ENCODE peak calls at places on chromosomes 5 and 9, in seven cellular contexts. G is NCI-H187, S is lung microvascular endothelial cell, H is stromal cell of bone marrow, L is skeletal muscle cell, P is HEK293T, O is globus pallidus. X is an unnamed sample.

GRCh38 chr9:107684224-107684623 is 194.7 kb upstream of the KLF4 start:
- DNase-seq in G (no peak), S (no peak), H (no peak), L (no peak), P (no peak), O (no peak), X (peak)

GRCh38 chr9:72809586-72809985 is 143.3 kb downstream of the ALDH1A1 start:
- DNase-seq in G (no peak), S (no peak), H (peak), L (no peak), P (no peak), O (no peak), X (no peak)

GRCh38 chr5:149941795-149942194 is 2.8 kb downstream of the PDE6A start:
- DNase-seq in G (no peak), S (no peak), H (no peak), L (no peak), P (no peak), O (no peak), X (no peak)

GRCh38 chr9:750264-750967 is 91.1 kb upstream of the DMRT1 start:
- DNase-seq in G (no peak), S (no peak), H (no peak), L (no peak), P (no peak), O (no peak), X (no peak)

GRCh38 chr5:68884144-68884754 is 209.6 kb upstream of the SLC30A5 start:
- DNase-seq in G (no peak), S (no peak), H (no peak), L (no peak), P (no peak), O (peak), X (no peak)

GRCh38 chr9:12748016-12748415 is 26.8 kb upstream of the LURAP1L start:
- DNase-seq in G (no peak), S (no peak), H (peak), L (no peak), P (no peak), O (no peak), X (no peak)

GRCh38 chr9:121861501-121862180 is 210.2 kb downstream of the DAB2IP start:
- DNase-seq in G (no peak), S (peak), H (no peak), L (no peak), P (peak), O (peak), X (no peak)

GRCh38 chr5:175516933-175517823 is 38.8 kb downstream of the SFXN1 start:
- DNase-seq in G (no peak), S (no peak), H (no peak), L (no peak), P (no peak), O (no peak), X (no peak)

GRCh38 chr9:20646656-20647055 is 24.4 kb upstream of the MLLT3 start:
- DNase-seq in G (no peak), S (peak), H (no peak), L (no peak), P (no peak), O (no peak), X (no peak)

GRCh38 chr9:72758944-72759343 is 193.9 kb downstream of the ALDH1A1 start:
- DNase-seq in G (no peak), S (no peak), H (no peak), L (no peak), P (no peak), O (no peak), X (no peak)

GRCh38 chr5:518721-519120 is 5.5 kb downstream of the SLC9A3 start:
- DNase-seq in G (no peak), S (no peak), H (no peak), L (no peak), P (no peak), O (no peak), X (no peak)

GRCh38 chr5:135013947-135014570 is 20.0 kb downstream of the PITX1 start:
- DNase-seq in G (no peak), S (no peak), H (no peak), L (no peak), P (no peak), O (peak), X (no peak)

GRCh38 chr5:170625221-170626165 is 121.7 kb downstream of the KCNIP1 start:
- DNase-seq in G (no peak), S (no peak), H (no peak), L (no peak), P (no peak), O (no peak), X (no peak)

GRCh38 chr5:26282190-26282589 is 756.2 kb downstream of the CDH9 start:
- DNase-seq in G (no peak), S (no peak), H (no peak), L (no peak), P (no peak), O (no peak), X (peak)

GRCh38 chr5:147673276-147673675 is 109.3 kb downstream of the JAKMIP2 start:
- DNase-seq in G (no peak), S (no peak), H (no peak), L (no peak), P (no peak), O (peak), X (no peak)

GRCh38 chr5:176561259-176561658 is 12.1 kb downstream of the CDHR2 start:
- DNase-seq in G (no peak), S (no peak), H (no peak), L (no peak), P (no peak), O (no peak), X (no peak)

X was measured in retinal pigment epithelial cell.